ENCODE peak calls at places on chromosomes 3 and 15, in ten cellular contexts. V is stomach, I is gastrocnemius medialis, N is GM12878, Q is spleen, B is IMR-90, U is esophagus squamous epithelium, G is thyroid gland, A is body of pancreas, H is tibial nerve. Y is an unnamed sample.

GRCh38 chr3:123421353-123422174 is 27.3 kb downstream of the ADCY5 start:
- DNase-seq in N (no peak), U (no peak), I (no peak), A (peak; percentile 60), Q (no peak), B (no peak), G (peak; percentile 86), H (peak; percentile 56), V (no peak), Y (peak; percentile 8)

GRCh38 chr3:8386221-8386620 is 115.4 kb upstream of the LMCD1 start:
- DNase-seq in V (no peak), G (no peak), N (no peak), I (no peak), B (peak; percentile 19), Q (no peak), A (no peak), U (no peak), H (no peak), Y (no peak)

GRCh38 chr3:126423191-126424038 is 28.7 kb downstream of the CFAP100 start:
- DNase-seq in Q (peak; percentile 68), A (no peak), B (no peak), V (peak; percentile 20), H (no peak), I (no peak), U (no peak), G (no peak), N (no peak), Y (no peak)

GRCh38 chr3:29757054-29757777 is 476.3 kb downstream of the RBMS3 start:
- DNase-seq in Q (no peak), I (no peak), U (no peak), N (no peak), A (peak; percentile 58), V (peak; percentile 66), G (peak; percentile 75), H (no peak), B (peak; percentile 54), Y (peak; percentile 15)

GRCh38 chr3:32685604-32686185 is 707 bp downstream of the CNOT10 start:
- DNase-seq in U (no peak), G (no peak), I (no peak), B (peak; percentile 13), N (no peak), Q (no peak), A (no peak), V (no peak), H (no peak), Y (no peak)

GRCh38 chr3:48692551-48692950 is 6.8 kb upstream of the NCKIPSD start:
- DNase-seq in A (no peak), Q (no peak), V (no peak), N (no peak), H (no peak), U (no peak), B (peak; percentile 38), G (no peak), I (no peak), Y (no peak)

GRCh38 chr15:80495406-80495942 is 91.3 kb downstream of the ARNT2 start:
- DNase-seq in H (no peak), G (no peak), Q (no peak), A (no peak), V (no peak), N (no peak), I (no peak), B (no peak), U (no peak), Y (no peak)

GRCh38 chr3:14153663-14154062 is 24.7 kb downstream of the XPC start:
- DNase-seq in Q (no peak), G (no peak), N (no peak), V (no peak), A (no peak), H (no peak), I (no peak), U (no peak), B (no peak), Y (no peak)

GRCh38 chr3:148873270-148873927 is 8.3 kb downstream of the CPA3 start:
- DNase-seq in N (no peak), G (no peak), Q (no peak), U (no peak), I (no peak), H (no peak), A (peak; percentile 66), V (peak; percentile 37), B (no peak), Y (no peak)

GRCh38 chr3:183317886-183318845 is 65.1 kb downstream of the B3GNT5 start:
- DNase-seq in Q (no peak), A (no peak), V (no peak), I (no peak), U (no peak), H (no peak), N (no peak), G (no peak), B (peak; percentile 24), Y (no peak)

DNA sequence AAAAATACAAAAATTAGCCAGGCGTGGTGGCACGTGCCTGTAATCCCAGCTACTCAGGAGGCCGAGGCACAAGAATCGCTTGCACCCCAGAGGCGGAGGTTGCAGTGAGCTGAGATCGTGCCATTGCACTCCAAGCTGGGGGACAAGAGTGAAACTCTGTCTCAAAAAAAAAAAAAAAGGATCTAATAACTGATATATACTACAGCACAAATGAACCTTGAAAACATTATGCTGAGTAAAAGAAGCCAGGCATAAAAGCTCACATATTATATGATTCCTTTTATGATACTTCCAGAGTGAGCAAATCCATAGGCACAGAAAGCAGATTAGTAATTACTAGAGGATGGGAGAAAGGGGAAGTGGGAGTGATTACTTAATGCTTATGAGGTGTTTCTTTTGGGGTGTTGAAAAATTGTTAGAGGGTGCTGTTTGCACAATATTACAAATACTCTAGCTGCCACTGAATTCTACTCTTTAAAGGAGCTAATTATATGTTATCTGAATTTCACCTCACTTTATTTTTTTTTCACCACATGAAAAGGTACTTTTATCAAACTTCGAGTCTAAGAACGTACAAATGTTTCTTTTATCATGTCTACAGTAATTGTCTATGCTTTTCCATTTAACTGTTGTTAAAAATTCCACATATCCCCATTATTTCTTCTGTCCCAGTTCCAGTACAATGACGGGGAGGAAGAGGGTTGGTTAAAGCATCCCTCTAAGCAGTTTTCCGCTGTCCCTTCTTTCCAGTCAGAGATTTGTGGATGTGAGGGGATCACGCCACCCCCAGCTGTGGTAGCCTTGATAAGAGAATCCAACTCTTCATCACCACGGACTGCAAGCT is 77.7 kb upstream of the FAM174B start:
- DNase-seq in Q (no peak), V (no peak), N (no peak), G (no peak), U (no peak), A (no peak), H (no peak), I (no peak), B (no peak), Y (no peak)
- H3K4me3 ChIP-seq in Q (peak overlapping the region; percentile 33), V (peak overlapping the region; percentile 36), N (no peak overlapping the region), G (no peak overlapping the region), U (peak overlapping the region; percentile 33), A (no peak overlapping the region), H (peak overlapping the region; percentile 40), I (peak overlapping the region; percentile 47), B (peak overlapping the region; percentile 45), Y (peak overlapping the region; percentile 52)

GRCh38 chr15:40331637-40332036 is 8.1 kb downstream of the INAFM2 start:
- DNase-seq in V (no peak), N (no peak), U (no peak), G (no peak), A (no peak), Q (no peak), I (no peak), H (no peak), B (no peak), Y (no peak)

GRCh38 chr15:40334941-40335795 is 5.6 kb downstream of the CCDC9B start:
- DNase-seq in Q (no peak), N (no peak), B (no peak), U (no peak), A (no peak), H (no peak), V (no peak), G (no peak), I (no peak), Y (no peak)

GRCh38 chr15:40334541-40334940 is 6.2 kb downstream of the CCDC9B start:
- DNase-seq in I (no peak), V (no peak), N (no peak), U (no peak), B (no peak), Q (no peak), H (no peak), A (no peak), G (no peak), Y (no peak)

GRCh38 chr15:40332138-40332781 is 8.5 kb downstream of the CCDC9B start:
- DNase-seq in V (no peak), N (no peak), A (no peak), B (no peak), Q (no peak), U (no peak), H (no peak), G (no peak), I (no peak), Y (peak; percentile 0)

GRCh38 chr15:40333922-40334492 is 6.7 kb downstream of the CCDC9B start:
- DNase-seq in G (peak; percentile 80), I (peak; percentile 30), N (no peak), V (no peak), A (no peak), B (peak; percentile 86), H (peak; percentile 57), U (no peak), Q (peak; percentile 87), Y (peak; percentile 84)
- TF ChIP-seq POLR2A in G (no peak), I (no peak), N (no peak), V (no peak), A (no peak), B (no peak), H (no peak), U (no peak), Q (no peak), Y (peak; percentile 43)

GRCh38 chr3:184560992-184561328 is 625 bp upstream of the EPHB3 start:
- DNase-seq in B (no peak), G (no peak), I (no peak), U (no peak), V (no peak), H (no peak), N (no peak), A (no peak), Q (no peak), Y (peak; percentile 37)
- H3K4me3 ChIP-seq in B (peak overlapping the region; percentile 17), G (no peak overlapping the region), I (peak overlapping the region; percentile 77), U (peak overlapping the region; percentile 87), V (peak overlapping the region; percentile 27), H (peak overlapping the region; percentile 65), N (no peak overlapping the region), A (no peak overlapping the region), Q (peak overlapping the region; percentile 59), Y (peak overlapping the region; percentile 75)

DNA sequence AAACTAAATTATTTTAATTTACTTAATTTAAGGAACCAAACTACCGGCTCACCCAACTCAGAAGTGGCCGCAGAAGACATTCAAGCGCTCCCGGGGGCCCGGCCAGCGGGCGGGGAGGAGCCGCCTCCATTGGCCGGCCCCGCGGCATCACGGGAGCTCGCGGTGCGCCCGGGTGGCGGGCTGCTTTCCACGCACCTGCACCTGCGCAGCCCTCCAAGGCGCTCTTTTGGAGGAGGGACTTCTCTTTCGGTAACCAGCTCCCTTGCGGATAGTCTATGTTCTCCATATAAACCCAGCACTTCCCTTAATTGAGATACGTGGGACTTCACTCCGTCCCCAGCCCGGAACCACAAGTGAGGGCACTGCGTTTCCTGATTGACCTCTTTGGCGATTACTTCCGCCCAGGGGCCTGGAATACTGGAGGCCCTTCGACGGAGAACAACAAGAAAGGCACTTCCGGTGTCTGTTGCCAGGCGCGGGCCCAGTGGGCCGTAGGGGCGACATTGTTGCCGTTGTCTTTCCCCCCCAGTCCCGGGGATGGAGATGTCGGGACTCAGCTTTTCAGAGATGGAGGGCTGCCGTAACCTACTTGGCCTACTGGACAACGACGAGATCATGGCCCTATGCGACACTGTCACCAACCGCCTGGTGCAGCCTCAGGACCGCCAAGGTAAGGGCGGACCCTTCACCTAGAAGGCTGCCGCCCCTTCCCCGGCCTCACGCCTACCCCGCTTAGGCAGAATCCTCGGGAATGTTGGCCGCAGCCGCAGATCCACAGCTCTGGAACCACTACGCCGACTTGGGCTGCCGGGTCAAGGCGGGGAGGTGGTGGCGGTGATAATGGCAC is at the start of gene C3orf38:
- DNase-seq in N (peak; percentile 64), V (peak; percentile 85), B (peak; percentile 89), H (peak; percentile 86), I (peak; percentile 81), A (peak; percentile 92), Q (peak; percentile 96), G (peak; percentile 91), U (peak; percentile 45), Y (peak; percentile 87)
- TF ChIP-seq POLR2A in N (peak; percentile 82), V (no peak), B (no peak), H (peak; percentile 43), I (peak; percentile 56), A (peak; percentile 31), Q (no peak), G (no peak), U (peak; percentile 32), Y (peak; percentile 45)

Y was measured in heart left ventricle.